ENCODE peak calls at places on chromosomes 6 and 20, in ten cellular contexts. Q is HFF-Myc, Z is nephron progenitor cell, C is left lung, N is MM.1S, B is left ventricle myocardium inferior, W is astrocyte, E is ovary, P is dorsolateral prefrontal cortex, H is body of pancreas. O is an unnamed sample.

GRCh38 chr6:142886431-142887170 is 58.4 kb downstream of the HIVEP2 start:
- DNase-seq in Q (no peak), Z (no peak), C (no peak), N (peak), B (no peak), W (peak), E (no peak), P (no peak), H (no peak), O (no peak)

GRCh38 chr6:105359419-105360366 is 43.2 kb downstream of the PREP start:
- DNase-seq in Q (peak), Z (no peak), C (no peak), N (no peak), B (no peak), W (peak), E (no peak), P (no peak), H (no peak), O (peak)

GRCh38 chr6:162157157-162157556 is 570.4 kb downstream of the PRKN start:
- DNase-seq in Q (no peak), Z (no peak), C (no peak), N (peak), B (no peak), W (no peak), E (no peak), P (no peak), H (no peak), O (no peak)

GRCh38 chr6:166317261-166318212 is 9.3 kb upstream of the PRR18 start:
- DNase-seq in Q (no peak), Z (no peak), C (no peak), N (no peak), B (no peak), W (no peak), E (no peak), P (no peak), H (no peak), O (no peak)

GRCh38 chr20:59159822-59160740 is 3.5 kb upstream of the ZNF831 start:
- DNase-seq in Q (no peak), Z (no peak), C (no peak), N (no peak), B (no peak), W (no peak), E (no peak), P (no peak), H (no peak), O (no peak)

GRCh38 chr20:13125486-13125885 is 95.6 kb upstream of the ISM1 start:
- DNase-seq in Q (no peak), Z (no peak), C (no peak), N (no peak), B (no peak), W (no peak), E (no peak), P (no peak), H (no peak), O (no peak)

GRCh38 chr6:16854986-16855385 is 93.7 kb upstream of the ATXN1 start:
- DNase-seq in Q (no peak), Z (no peak), C (no peak), N (no peak), B (no peak), W (peak), E (no peak), P (no peak), H (no peak), O (no peak)

GRCh38 chr20:50152394-50153152 is 950 bp downstream of the PEDS1 start:
- DNase-seq in Q (no peak), Z (no peak), C (no peak), N (no peak), B (no peak), W (no peak), E (no peak), P (no peak), H (no peak), O (no peak)

GRCh38 chr6:130870179-130870881 is 43.1 kb downstream of the SMLR1 start:
- DNase-seq in Q (no peak), Z (no peak), C (no peak), N (peak), B (no peak), W (no peak), E (no peak), P (no peak), H (no peak), O (no peak)

GRCh38 chr6:130869681-130870080 is 42.5 kb downstream of the SMLR1 start:
- DNase-seq in Q (no peak), Z (no peak), C (no peak), N (no peak), B (no peak), W (no peak), E (no peak), P (no peak), H (no peak), O (no peak)

GRCh38 chr6:130872250-130873095 is 45.3 kb downstream of the SMLR1 start:
- DNase-seq in Q (peak), Z (peak), C (peak), N (peak), B (peak), W (peak), E (peak), P (peak), H (peak), O (peak)
- TF ChIP-seq CTCF in Q (peak), Z (peak), C (peak), N (peak), B (peak), W (peak), E (peak), P (peak), H (peak), O (peak)

DNA sequence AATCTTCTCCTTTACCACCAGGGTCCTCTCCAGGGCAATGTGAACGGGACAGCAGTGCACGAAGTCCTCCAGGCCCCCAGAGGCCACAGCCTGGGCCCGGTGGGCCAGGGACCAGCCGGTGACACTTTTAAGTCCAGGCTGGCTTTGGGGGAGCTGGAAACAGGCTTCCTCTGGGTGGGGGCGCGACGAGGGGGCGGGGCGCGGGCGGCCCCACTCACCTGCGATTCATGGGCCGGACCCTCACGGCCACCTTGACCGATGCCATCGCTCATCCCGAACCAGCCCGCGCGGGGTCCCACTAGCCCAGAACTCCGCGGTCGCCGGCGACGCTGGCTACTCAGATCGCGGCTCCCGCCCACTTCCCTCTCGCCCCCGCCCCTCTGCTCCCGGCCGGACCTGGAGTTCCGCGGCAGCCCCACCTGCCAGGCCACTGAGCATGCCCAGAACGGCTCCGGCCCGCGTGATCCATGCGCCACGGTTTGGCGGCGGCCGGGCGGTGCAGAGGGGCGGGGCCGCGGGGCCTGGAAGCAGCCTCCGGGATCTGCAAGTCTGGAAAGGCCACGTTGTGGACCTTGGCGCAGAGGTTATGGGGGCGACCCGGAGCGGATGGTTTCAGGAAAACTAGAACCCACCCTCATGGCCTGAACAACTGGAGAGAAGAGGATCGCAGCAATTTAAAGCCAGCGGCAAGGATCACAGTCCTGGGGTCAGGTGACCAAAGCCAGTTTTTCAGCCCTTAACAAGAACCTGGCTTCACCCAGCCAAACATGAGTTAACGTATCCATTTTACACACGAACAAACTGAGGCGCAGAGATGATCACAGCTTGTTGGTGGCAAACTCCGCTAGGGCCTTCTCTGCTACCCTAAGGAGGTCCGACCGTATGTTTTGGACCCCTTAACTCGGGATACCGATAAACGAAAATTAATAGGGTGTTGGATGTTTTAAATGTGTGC is at the start of gene KIF16B:
- DNase-seq in Q (no peak), Z (peak), C (peak), N (peak), B (peak), W (peak), E (peak), P (peak), H (peak), O (peak)
- TF ChIP-seq CTCF in Q (no peak), Z (no peak), C (no peak), N (no peak), B (no peak), W (no peak), E (no peak), P (no peak), H (no peak), O (no peak)

DNA sequence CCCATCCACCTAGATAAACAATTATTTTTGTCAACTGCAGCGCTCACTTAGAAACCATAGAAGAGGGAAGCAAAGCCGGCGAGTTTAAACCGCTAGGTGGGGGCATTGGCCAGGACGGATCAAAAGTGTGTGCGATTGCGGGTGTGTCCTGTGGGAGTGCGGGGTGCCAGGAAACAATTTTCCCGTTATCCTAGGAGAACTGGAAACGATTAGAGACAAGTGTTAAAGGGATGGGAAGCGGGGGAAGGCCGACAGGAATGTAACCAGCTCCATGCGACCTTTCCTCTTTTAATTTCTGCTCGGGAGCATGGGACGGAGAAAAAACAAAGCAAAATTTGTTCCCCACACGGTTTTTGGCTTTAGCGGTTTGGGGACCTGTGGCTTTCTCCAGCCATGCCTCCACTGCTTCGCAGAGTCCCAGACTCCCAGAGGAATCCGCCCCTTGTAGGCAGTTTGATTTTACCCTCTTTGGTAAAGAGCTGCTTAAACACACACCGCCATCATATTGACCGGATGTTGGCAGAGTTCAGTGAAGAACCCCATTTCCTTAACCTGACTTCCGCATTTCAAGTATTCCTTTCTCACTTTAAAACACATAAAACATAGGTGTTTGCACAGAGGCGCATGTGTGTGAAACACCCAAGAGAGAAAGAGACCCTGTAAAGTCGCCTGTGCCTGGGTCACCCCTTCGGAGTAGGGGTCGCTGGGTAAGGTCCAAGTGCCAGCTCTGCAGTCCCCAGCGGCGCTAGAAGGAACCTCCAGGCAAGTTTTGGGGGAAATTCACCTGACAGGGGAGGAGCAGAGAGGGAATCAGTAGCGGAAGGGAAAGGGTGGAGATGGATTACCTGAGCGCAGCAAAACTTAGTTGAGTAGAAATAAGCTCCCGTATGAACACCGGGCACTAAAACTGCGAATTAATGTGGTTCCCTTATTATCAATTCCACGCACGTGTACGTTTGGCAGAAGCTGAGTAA is 3.1 kb upstream of the HTR1B start:
- DNase-seq in Q (peak), Z (peak), C (peak), N (peak), B (peak), W (peak), E (no peak), P (no peak), H (peak), O (no peak)
- TF ChIP-seq CTCF in Q (peak), Z (peak), C (peak), N (peak), B (peak), W (peak), E (no peak), P (peak), H (peak), O (peak)

DNA sequence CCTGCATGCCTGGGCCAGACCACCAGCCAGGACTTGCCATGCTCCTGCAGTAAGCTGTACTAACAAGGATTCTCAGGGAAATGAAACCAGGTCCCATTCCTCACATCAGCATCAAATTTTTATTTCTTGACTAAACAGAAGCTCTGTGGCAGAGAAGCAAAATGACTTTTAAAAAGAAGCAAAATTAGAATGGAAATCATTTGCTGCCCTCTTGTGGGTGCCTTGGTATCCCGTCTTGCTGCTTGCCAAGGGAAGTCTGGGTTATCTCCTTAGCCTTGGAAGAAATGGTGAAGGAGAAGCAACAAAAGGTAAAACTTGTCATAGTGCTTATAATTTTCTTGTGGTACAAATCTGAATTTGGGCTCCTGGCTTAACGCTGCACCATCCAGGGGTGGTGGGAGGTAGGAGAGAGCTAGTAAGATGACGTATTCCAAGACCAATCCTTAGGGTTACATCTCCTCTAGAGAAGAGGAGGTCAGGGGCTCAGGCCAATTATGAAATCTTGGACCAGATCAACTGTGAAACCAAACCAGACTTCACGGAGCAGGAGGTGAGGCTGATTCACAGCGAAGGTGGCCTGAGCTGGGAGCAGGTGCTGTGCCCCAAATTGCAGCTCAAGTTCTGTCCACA is 107.5 kb downstream of the FAXC start:
- DNase-seq in Q (peak), Z (peak), C (no peak), N (peak), B (no peak), W (peak), E (no peak), P (no peak), H (no peak), O (no peak)
- TF ChIP-seq CTCF in Q (peak), Z (peak), C (peak), N (peak), B (peak), W (peak), E (no peak), P (peak), H (no peak), O (peak)

GRCh38 chr20:17627101-17627950 is 54.7 kb downstream of the RRBP1 start:
- DNase-seq in Q (no peak), Z (no peak), C (peak), N (no peak), B (peak), W (no peak), E (no peak), P (peak), H (no peak), O (no peak)
- TF ChIP-seq CTCF in Q (no peak), Z (no peak), C (no peak), N (no peak), B (no peak), W (no peak), E (no peak), P (no peak), H (no peak), O (no peak)

GRCh38 chr6:5112065-5112799 is 27.1 kb downstream of the PPP1R3G start:
- DNase-seq in Q (peak), Z (no peak), C (no peak), N (no peak), B (no peak), W (peak), E (no peak), P (no peak), H (no peak), O (no peak)

GRCh38 chr6:5111626-5112025 is 26.5 kb downstream of the PPP1R3G start:
- DNase-seq in Q (no peak), Z (no peak), C (no peak), N (no peak), B (no peak), W (no peak), E (no peak), P (no peak), H (no peak), O (no peak)

GRCh38 chr6:5113096-5113495 is 28.0 kb downstream of the PPP1R3G start:
- DNase-seq in Q (no peak), Z (no peak), C (no peak), N (no peak), B (no peak), W (no peak), E (no peak), P (no peak), H (no peak), O (no peak)

GRCh38 chr6:5116243-5116991 is 31.3 kb downstream of the PPP1R3G start:
- DNase-seq in Q (no peak), Z (no peak), C (no peak), N (no peak), B (no peak), W (no peak), E (no peak), P (no peak), H (no peak), O (no peak)

DNA sequence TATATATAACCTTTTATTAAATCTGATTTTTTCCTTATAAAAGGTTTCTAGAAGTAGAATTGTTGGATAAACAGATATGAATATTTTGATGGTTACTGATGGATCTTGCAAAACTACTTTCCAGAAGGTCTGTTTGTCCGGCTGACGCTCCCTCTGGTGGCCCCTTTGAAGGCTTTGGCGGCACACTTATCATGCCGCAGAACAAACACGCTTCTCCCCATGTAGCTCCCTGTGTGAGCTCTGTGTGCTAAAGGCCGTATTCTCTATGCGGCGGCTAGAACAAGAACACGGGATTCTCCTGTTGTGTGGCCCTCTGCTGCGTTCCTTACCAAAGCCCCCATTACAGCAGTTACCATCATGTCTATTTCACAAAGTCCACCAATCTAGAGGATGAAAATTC is 30.0 kb downstream of the PPP1R3G start:
- DNase-seq in Q (no peak), Z (no peak), C (no peak), N (no peak), B (peak), W (no peak), E (no peak), P (no peak), H (no peak), O (no peak)
- TF ChIP-seq CTCF in Q (peak), Z (no peak), C (no peak), N (no peak), B (peak), W (peak), E (no peak), P (no peak), H (no peak), O (peak)

DNA sequence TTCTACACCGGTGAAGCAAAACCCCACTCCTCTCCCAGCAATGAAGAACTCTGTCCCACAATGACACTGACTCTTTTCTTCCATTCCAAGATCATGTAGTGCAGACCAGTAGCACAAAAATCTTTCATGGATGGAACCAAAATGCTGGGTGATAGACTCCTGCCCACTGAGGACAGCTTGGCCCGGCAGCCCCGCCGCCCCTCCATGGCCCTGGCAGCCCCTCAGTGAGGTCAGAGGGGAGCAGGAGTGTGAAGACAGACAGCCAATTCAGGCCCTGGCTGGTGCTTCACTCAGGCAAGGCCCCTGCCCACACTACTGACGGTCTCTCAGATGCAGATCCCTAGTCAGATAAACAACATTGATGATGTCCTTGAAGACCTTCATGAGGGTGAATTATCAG is 131.9 kb upstream of the SYNDIG1 start:
- DNase-seq in Q (no peak), Z (no peak), C (no peak), N (no peak), B (no peak), W (no peak), E (no peak), P (no peak), H (no peak), O (no peak)
- TF ChIP-seq CTCF in Q (no peak), Z (no peak), C (no peak), N (no peak), B (no peak), W (no peak), E (no peak), P (no peak), H (no peak), O (no peak)

DNA sequence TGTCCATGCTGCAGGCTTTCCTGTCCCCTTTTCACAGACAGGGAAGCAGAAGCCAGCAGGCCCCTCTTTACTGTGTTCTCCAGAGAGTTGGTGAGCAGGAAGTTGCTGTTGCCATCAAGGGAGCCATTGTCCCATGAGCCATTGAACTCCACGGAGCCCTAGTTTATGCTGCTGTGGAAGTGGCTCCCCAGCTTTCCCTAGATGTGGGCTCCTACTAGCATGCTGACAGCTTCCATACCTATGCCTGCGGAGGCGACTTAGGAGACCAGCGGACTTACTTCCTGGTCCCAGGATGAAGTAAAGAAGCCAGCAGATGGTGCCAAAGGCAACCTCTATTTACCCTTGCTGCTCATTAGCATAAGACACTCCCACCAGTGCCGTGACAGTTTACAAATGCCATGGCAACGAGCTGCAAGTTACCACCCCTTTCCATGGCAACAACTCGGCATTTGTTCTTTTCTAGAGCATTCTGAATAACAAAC is 30.8 kb upstream of the FKBP1A start:
- DNase-seq in Q (no peak), Z (peak), C (no peak), N (peak), B (no peak), W (peak), E (no peak), P (no peak), H (peak), O (no peak)
- TF ChIP-seq CTCF in Q (no peak), Z (peak), C (no peak), N (no peak), B (no peak), W (peak), E (no peak), P (no peak), H (no peak), O (no peak)

GRCh38 chr6:8063762-8064637 is at the start of gene BLOC1S5:
- DNase-seq in Q (peak), Z (peak), C (peak), N (peak), B (peak), W (peak), E (peak), P (peak), H (peak), O (peak)
- TF ChIP-seq CTCF in Q (peak), Z (no peak), C (no peak), N (no peak), B (no peak), W (no peak), E (no peak), P (peak), H (no peak), O (no peak)

O was measured in AG09319.